ENCODE peak calls at places on chromosomes 16 and 17, in seven cellular contexts. I is astrocyte; F is naive thymus-derived CD4-positive, alpha-beta T cell; A is hepatocyte; X is fibroblast of lung; M is breast epithelium; K is GM12878. N is an unnamed sample.

GRCh38 chr16:74232831-74233465 is 63.7 kb upstream of the PSMD7 start:
- DNase-seq in F (no peak), X (no peak), A (no peak), I (no peak), M (no peak), K (no peak), N (no peak)

GRCh38 chr17:28599311-28600184 is 723 bp upstream of the SPAG5 start:
- DNase-seq in K (peak; percentile 58), I (peak; percentile 88), M (no peak), F (no peak), A (peak; percentile 73), X (peak; percentile 86), N (peak; percentile 82)

GRCh38 chr17:71535311-71535710 is 585.5 kb upstream of the SOX9 start:
- DNase-seq in I (no peak), M (no peak), A (no peak), F (no peak), K (no peak), X (no peak), N (no peak)

GRCh38 chr16:87392823-87393679 is 915 bp downstream of the MAP1LC3B start:
- DNase-seq in M (peak; percentile 56), A (peak; percentile 67), K (no peak), X (peak; percentile 51), F (peak; percentile 37), I (peak; percentile 44), N (peak; percentile 41)

GRCh38 chr17:15909481-15909991 is 35.4 kb upstream of the ADORA2B start:
- DNase-seq in M (no peak), I (no peak), K (no peak), F (no peak), X (no peak), A (no peak), N (no peak)

GRCh38 chr17:61579961-61580360 is 11.1 kb downstream of the NACA2 start:
- DNase-seq in I (no peak), F (no peak), X (peak; percentile 46), M (no peak), A (peak; percentile 58), K (no peak), N (no peak)

GRCh38 chr16:90078594-90078895 is 1.4 kb upstream of the PRDM7 start:
- DNase-seq in I (no peak), X (no peak), M (no peak), F (no peak), A (no peak), K (no peak), N (no peak)

GRCh38 chr17:77924757-77925336 is 33.7 kb upstream of the TNRC6C start:
- DNase-seq in I (peak; percentile 84), F (no peak), A (no peak), M (no peak), K (no peak), X (peak; percentile 81), N (no peak)

GRCh38 chr17:41522301-41523224 is 3.9 kb upstream of the KRT15 start:
- DNase-seq in F (no peak), A (peak; percentile 69), M (peak; percentile 81), I (no peak), K (no peak), X (no peak), N (no peak)

GRCh38 chr17:1060991-1061390 is 64.1 kb downstream of the TIMM22 start:
- DNase-seq in F (no peak), X (peak; percentile 98), A (peak; percentile 58), I (peak; percentile 97), K (no peak), M (no peak), N (no peak)

GRCh38 chr17:39683295-39683939 is 4.4 kb downstream of the PGAP3 start:
- DNase-seq in M (no peak), F (no peak), A (no peak), I (no peak), X (no peak), K (no peak), N (no peak)

GRCh38 chr16:85615014-85615851 is 2.1 kb downstream of the GSE1 start:
- DNase-seq in K (no peak), F (peak; percentile 25), M (peak; percentile 93), I (no peak), X (no peak), A (peak; percentile 95), N (peak; percentile 34)

GRCh38 chr17:49146620-49147306 is 14.2 kb downstream of the B4GALNT2 start:
- DNase-seq in K (no peak), F (no peak), X (peak; percentile 97), I (peak; percentile 98), A (peak; percentile 55), M (no peak), N (no peak)

GRCh38 chr16:49638696-49639629 is 216.9 kb downstream of the ZNF423 start:
- DNase-seq in X (peak; percentile 68), F (no peak), A (no peak), I (no peak), M (no peak), K (no peak), N (no peak)

GRCh38 chr16:59192551-59193199 is 458.6 kb upstream of the GOT2 start:
- DNase-seq in F (peak; percentile 44), X (peak; percentile 34), M (no peak), A (peak; percentile 53), K (no peak), I (peak; percentile 4), N (no peak)

GRCh38 chr17:50458290-50458689 is 10.4 kb downstream of the CHAD start:
- DNase-seq in X (no peak), K (no peak), M (no peak), F (no peak), I (no peak), A (no peak), N (no peak)

GRCh38 chr16:88588754-88589153 is 18.6 kb downstream of the ZC3H18 start:
- DNase-seq in M (no peak), F (no peak), X (no peak), K (no peak), I (no peak), A (no peak), N (no peak)

GRCh38 chr16:48366165-48367093 is 18.8 kb downstream of the SIAH1 start:
- DNase-seq in X (peak; percentile 98), F (peak; percentile 58), I (peak; percentile 93), M (no peak), A (peak; percentile 73), K (peak; percentile 68), N (peak; percentile 12)

GRCh38 chr17:17551361-17551760 is 40.1 kb downstream of the PEMT start:
- DNase-seq in I (no peak), F (no peak), A (peak; percentile 75), M (no peak), K (no peak), X (peak; percentile 12), N (no peak)

GRCh38 chr16:83878838-83879237 is 20.1 kb upstream of the MLYCD start:
- DNase-seq in X (peak; percentile 70), I (peak; percentile 32), A (peak; percentile 61), K (no peak), M (no peak), F (no peak), N (no peak)

GRCh38 chr16:565420-566330 is 1.1 kb upstream of the NHLRC4 start:
- DNase-seq in M (peak; percentile 74), F (no peak), K (no peak), I (no peak), A (peak; percentile 50), X (peak; percentile 9), N (no peak)

GRCh38 chr17:64499805-64500486 is 3.1 kb upstream of the POLG2 start:
- DNase-seq in M (no peak), K (no peak), X (no peak), A (no peak), I (peak; percentile 47), F (peak; percentile 30), N (no peak)
- H3K36me3 ChIP-seq in M (peaks cover 25% of the 10 kb centered on the region), K (peaks cover 44% of the 10 kb centered on the region), X (peaks cover 29% of the 10 kb centered on the region), A (peaks cover 13% of the 10 kb centered on the region), I (peaks cover 71% of the 10 kb centered on the region), F (peaks cover 63% of the 10 kb centered on the region), N (peaks cover 65% of the 10 kb centered on the region)

GRCh38 chr16:53212899-53213235 is 158.1 kb downstream of the CHD9 start:
- DNase-seq in X (no peak), A (no peak), F (no peak), K (no peak), M (no peak), I (no peak), N (no peak)

GRCh38 chr16:53216798-53217197 is 162.0 kb downstream of the CHD9 start:
- DNase-seq in X (no peak), M (no peak), I (no peak), A (no peak), F (no peak), K (no peak), N (no peak)

GRCh38 chr16:53211253-53211652 is 156.5 kb downstream of the CHD9 start:
- DNase-seq in K (no peak), F (no peak), I (no peak), M (no peak), A (no peak), X (no peak), N (no peak)

GRCh38 chr16:53209489-53209888 is 154.7 kb downstream of the CHD9 start:
- DNase-seq in A (no peak), X (no peak), I (no peak), K (no peak), M (no peak), F (no peak), N (no peak)

GRCh38 chr16:53213542-53213941 is 158.8 kb downstream of the CHD9 start:
- DNase-seq in F (no peak), M (no peak), A (no peak), I (no peak), X (no peak), K (no peak), N (no peak)
- H3K36me3 ChIP-seq in F (no peaks in the 10 kb centered on the region), M (no peaks in the 10 kb centered on the region), A (no peaks in the 10 kb centered on the region), I (no peaks in the 10 kb centered on the region), X (no peaks in the 10 kb centered on the region), K (peaks cover 9% of the 10 kb centered on the region), N (no peaks in the 10 kb centered on the region)

DNA sequence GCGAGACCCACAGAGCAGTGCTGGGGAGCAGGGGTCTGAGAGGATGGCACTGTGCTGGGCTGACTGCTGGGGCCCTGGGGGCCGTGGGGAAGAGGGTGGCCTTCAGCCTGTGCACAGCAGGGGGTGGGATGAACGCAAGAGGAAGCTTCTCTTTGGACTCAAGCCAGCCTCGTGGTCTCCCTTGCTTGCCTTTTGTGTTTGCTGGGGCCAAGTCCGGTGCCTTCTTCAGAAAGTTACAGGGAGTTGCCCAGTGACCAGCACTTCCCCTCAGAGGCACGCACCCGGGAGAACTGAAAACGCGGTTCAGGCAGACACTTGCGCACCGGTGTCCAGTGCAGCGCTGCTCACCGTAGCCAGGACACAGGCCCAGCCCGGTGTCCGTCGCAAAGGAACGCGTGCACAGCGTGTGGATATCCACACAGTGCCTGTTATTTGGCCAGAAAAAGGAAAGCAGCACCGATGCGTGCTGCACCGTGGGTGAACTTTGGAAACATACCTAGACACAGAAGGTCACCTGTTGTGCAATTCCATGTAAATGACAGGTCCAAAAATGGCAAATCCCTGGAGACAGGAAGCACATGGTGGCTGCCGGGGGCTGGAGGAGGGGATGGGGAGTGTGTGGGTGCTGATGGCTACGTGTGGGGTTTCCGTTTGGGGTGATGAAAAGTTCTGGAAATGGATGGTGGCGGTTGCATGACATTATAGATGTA is 29.5 kb upstream of the NUDT16L1 start:
- DNase-seq in K (no peak), X (no peak), M (no peak), A (no peak), I (no peak), F (no peak), N (no peak)
- H3K36me3 ChIP-seq in K (peaks cover 18% of the 10 kb centered on the region), X (peaks cover 19% of the 10 kb centered on the region), M (no peaks in the 10 kb centered on the region), A (no peaks in the 10 kb centered on the region), I (peaks cover 20% of the 10 kb centered on the region), F (peaks cover 25% of the 10 kb centered on the region), N (peaks cover 9% of the 10 kb centered on the region)

DNA sequence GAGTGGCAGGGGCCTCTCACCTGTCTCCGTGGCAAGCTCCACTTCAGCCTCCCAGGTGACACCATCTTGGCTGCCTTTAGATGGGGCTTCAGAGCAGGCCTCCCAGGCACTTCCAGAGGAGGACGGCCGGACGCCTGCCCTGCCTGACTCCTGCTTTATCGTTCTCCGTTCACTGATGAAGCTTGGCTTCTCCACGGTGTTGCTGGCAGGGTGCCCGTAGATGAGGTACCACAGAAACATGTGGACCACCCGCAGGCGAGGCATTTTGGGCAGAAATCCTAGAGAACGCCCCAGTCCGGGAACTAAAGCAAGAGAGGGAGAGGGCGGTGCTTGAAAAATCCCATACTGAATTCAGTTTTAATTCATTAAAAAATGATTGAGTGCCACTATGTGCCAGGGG is 54.5 kb downstream of the GTF3C1 start:
- DNase-seq in I (peak; percentile 90), K (no peak), X (peak; percentile 90), F (no peak), M (no peak), A (no peak), N (no peak)
- H3K36me3 ChIP-seq in I (peaks cover 50% of the 10 kb centered on the region), K (peaks cover 21% of the 10 kb centered on the region), X (peaks cover 33% of the 10 kb centered on the region), F (peaks cover 98% of the 10 kb centered on the region), M (peaks cover 24% of the 10 kb centered on the region), A (no peaks in the 10 kb centered on the region), N (peaks cover 44% of the 10 kb centered on the region)

N was measured in CD8-positive, alpha-beta memory T cell.